ENCODE peak calls at places on chromosome 1, in eight cellular contexts. One of them, this sample, is unnamed.

GRCh38 chr1:14873657-14874056 is 275.2 kb downstream of the KAZN start:
- DNase-seq in GF-D8: no peak
- DNase-seq in NCI-H2081: no peak
- DNase-seq in globus pallidus: no peak
- DNase-seq in fibroblast of mammary gland: no peak
- DNase-seq in neural progenitor cell: no peak
- DNase-seq in NCI-H446: no peak
- DNase-seq in activated CD4-positive, alpha-beta T cell treated with anti-CD3 and anti-CD28 coated beads for 1 hour: no peak
- DNase-seq in this sample: no peak

GRCh38 chr1:192573499-192573898 is 2.1 kb upstream of the RGS1 start:
- DNase-seq in GF-D8: no peak
- DNase-seq in NCI-H2081: no peak
- DNase-seq in globus pallidus: no peak
- DNase-seq in fibroblast of mammary gland: peak
- DNase-seq in neural progenitor cell: no peak
- DNase-seq in NCI-H446: no peak
- DNase-seq in activated CD4-positive, alpha-beta T cell treated with anti-CD3 and anti-CD28 coated beads for 1 hour: no peak
- DNase-seq in this sample: no peak

GRCh38 chr1:53545663-53546408 is 86.6 kb downstream of the DMRTB1 start:
- DNase-seq in GF-D8: no peak
- DNase-seq in NCI-H2081: no peak
- DNase-seq in globus pallidus: no peak
- DNase-seq in fibroblast of mammary gland: peak
- DNase-seq in neural progenitor cell: no peak
- DNase-seq in NCI-H446: peak
- DNase-seq in activated CD4-positive, alpha-beta T cell treated with anti-CD3 and anti-CD28 coated beads for 1 hour: no peak
- DNase-seq in this sample: no peak

GRCh38 chr1:240905225-240905765 is 293.3 kb upstream of the GREM2 start:
- DNase-seq in GF-D8: no peak
- DNase-seq in NCI-H2081: no peak
- DNase-seq in globus pallidus: no peak
- DNase-seq in fibroblast of mammary gland: no peak
- DNase-seq in neural progenitor cell: no peak
- DNase-seq in NCI-H446: no peak
- DNase-seq in activated CD4-positive, alpha-beta T cell treated with anti-CD3 and anti-CD28 coated beads for 1 hour: no peak
- DNase-seq in this sample: no peak

GRCh38 chr1:55364216-55364615 is 149.1 kb upstream of the USP24 start:
- DNase-seq in GF-D8: no peak
- DNase-seq in NCI-H2081: no peak
- DNase-seq in globus pallidus: no peak
- DNase-seq in fibroblast of mammary gland: peak
- DNase-seq in neural progenitor cell: no peak
- DNase-seq in NCI-H446: no peak
- DNase-seq in activated CD4-positive, alpha-beta T cell treated with anti-CD3 and anti-CD28 coated beads for 1 hour: no peak
- DNase-seq in this sample: no peak

GRCh38 chr1:226702957-226703831 is 35.9 kb downstream of the ITPKB start:
- DNase-seq in GF-D8: peak
- DNase-seq in NCI-H2081: peak
- DNase-seq in globus pallidus: peak
- DNase-seq in fibroblast of mammary gland: peak
- DNase-seq in neural progenitor cell: peak
- DNase-seq in NCI-H446: no peak
- DNase-seq in activated CD4-positive, alpha-beta T cell treated with anti-CD3 and anti-CD28 coated beads for 1 hour: peak
- DNase-seq in this sample: peak

GRCh38 chr1:183023601-183024351 is 556 bp downstream of the LAMC1 start:
- DNase-seq in GF-D8: no peak
- DNase-seq in NCI-H2081: peak
- DNase-seq in globus pallidus: no peak
- DNase-seq in fibroblast of mammary gland: peak
- DNase-seq in neural progenitor cell: peak
- DNase-seq in NCI-H446: no peak
- DNase-seq in activated CD4-positive, alpha-beta T cell treated with anti-CD3 and anti-CD28 coated beads for 1 hour: no peak
- DNase-seq in this sample: peak

GRCh38 chr1:93420400-93420799 is 27.5 kb upstream of the FNBP1L start:
- DNase-seq in GF-D8: no peak
- DNase-seq in NCI-H2081: no peak
- DNase-seq in globus pallidus: no peak
- DNase-seq in fibroblast of mammary gland: no peak
- DNase-seq in neural progenitor cell: no peak
- DNase-seq in NCI-H446: no peak
- DNase-seq in activated CD4-positive, alpha-beta T cell treated with anti-CD3 and anti-CD28 coated beads for 1 hour: no peak
- DNase-seq in this sample: no peak

GRCh38 chr1:173496757-173497323 is 19.7 kb downstream of the PRDX6 start:
- DNase-seq in GF-D8: no peak
- DNase-seq in NCI-H2081: no peak
- DNase-seq in globus pallidus: no peak
- DNase-seq in fibroblast of mammary gland: no peak
- DNase-seq in neural progenitor cell: no peak
- DNase-seq in NCI-H446: no peak
- DNase-seq in activated CD4-positive, alpha-beta T cell treated with anti-CD3 and anti-CD28 coated beads for 1 hour: no peak
- DNase-seq in this sample: no peak

GRCh38 chr1:12542596-12543592 is 75.1 kb downstream of the DHRS3 start:
- DNase-seq in GF-D8: no peak
- DNase-seq in NCI-H2081: no peak
- DNase-seq in globus pallidus: no peak
- DNase-seq in fibroblast of mammary gland: no peak
- DNase-seq in neural progenitor cell: peak
- DNase-seq in NCI-H446: no peak
- DNase-seq in activated CD4-positive, alpha-beta T cell treated with anti-CD3 and anti-CD28 coated beads for 1 hour: no peak
- DNase-seq in this sample: no peak

GRCh38 chr1:86416343-86416742 is 7.6 kb upstream of the CLCA2 start:
- DNase-seq in GF-D8: no peak
- DNase-seq in NCI-H2081: peak
- DNase-seq in globus pallidus: no peak
- DNase-seq in fibroblast of mammary gland: no peak
- DNase-seq in neural progenitor cell: no peak
- DNase-seq in NCI-H446: no peak
- DNase-seq in activated CD4-positive, alpha-beta T cell treated with anti-CD3 and anti-CD28 coated beads for 1 hour: no peak
- DNase-seq in this sample: no peak

GRCh38 chr1:45585110-45585426 is 1.2 kb downstream of the NASP start:
- DNase-seq in GF-D8: no peak
- DNase-seq in NCI-H2081: no peak
- DNase-seq in globus pallidus: no peak
- DNase-seq in fibroblast of mammary gland: no peak
- DNase-seq in neural progenitor cell: no peak
- DNase-seq in NCI-H446: no peak
- DNase-seq in activated CD4-positive, alpha-beta T cell treated with anti-CD3 and anti-CD28 coated beads for 1 hour: no peak
- DNase-seq in this sample: no peak

GRCh38 chr1:203480525-203481084 is 5.0 kb downstream of the PRELP start:
- DNase-seq in GF-D8: no peak
- DNase-seq in NCI-H2081: peak
- DNase-seq in globus pallidus: no peak
- DNase-seq in fibroblast of mammary gland: peak
- DNase-seq in neural progenitor cell: no peak
- DNase-seq in NCI-H446: no peak
- DNase-seq in activated CD4-positive, alpha-beta T cell treated with anti-CD3 and anti-CD28 coated beads for 1 hour: peak
- DNase-seq in this sample: no peak

This sample was measured in Kasumi-1.